ENCODE peak calls at places on chromosomes 11 and 22, in four cellular contexts. X is Calu3, R is KG1, C is frontal cortex. Q is an unnamed sample.
A peak's percentile ranks its signal among the peaks of the same experiment; 100 is the strongest.

GRCh38 chr11:66835762-66836405 is 7.4 kb upstream of the RCE1 start:
- DNase-seq in R (no peak), X (no peak), C (no peak), Q (no peak)

GRCh38 chr11:117505285-117505970 is 177.8 kb downstream of the CEP164 start:
- DNase-seq in X (no peak), R (no peak), C (no peak), Q (no peak)

GRCh38 chr11:76574406-76574805 is 96.1 kb downstream of the LRRC32 start:
- DNase-seq in C (no peak), R (no peak), X (no peak), Q (no peak)

GRCh38 chr11:32071811-32072210 is 19.1 kb upstream of the RCN1 start:
- DNase-seq in C (no peak), R (no peak), X (peak; percentile 60), Q (no peak)

GRCh38 chr11:95652002-95652472 is 137.5 kb downstream of the FAM76B start:
- DNase-seq in C (no peak), X (no peak), R (no peak), Q (no peak)

GRCh38 chr11:133302056-133302455 is 230.2 kb downstream of the OPCML start:
- DNase-seq in C (no peak), X (no peak), R (no peak), Q (no peak)

GRCh38 chr22:40626826-40627225 is 9.7 kb downstream of the MRTFA start:
- DNase-seq in X (no peak), C (no peak), R (no peak), Q (no peak)

GRCh38 chr11:109424893-109425292 is 2.9 kb downstream of the C11orf87 start:
- DNase-seq in X (no peak), R (no peak), C (no peak), Q (no peak)